ENCODE peak calls at places on chromosomes 2 and 18, in nine cellular contexts. G is uterus, V is body of pancreas, Z is bronchial epithelial cell, Y is upper lobe of left lung, B is tibial artery, S is vagina, H is endothelial cell of umbilical vein, F is ovary. M is an unnamed sample.
A peak's percentile ranks its signal among the peaks of the same experiment; 100 is the strongest.

GRCh38 chr2:165698621-165698946 is 95.5 kb downstream of the GALNT3 start:
- DNase-seq in B (peak; percentile 32), S (no peak), F (peak; percentile 48), V (peak; percentile 37), H (peak; percentile 56), G (no peak), Z (peak; percentile 66), Y (peak; percentile 25), M (no peak)

GRCh38 chr2:28683100-28683706 is 68.4 kb upstream of the PPP1CB start:
- DNase-seq in S (no peak), F (peak; percentile 78), H (peak; percentile 18), G (peak; percentile 81), Z (peak; percentile 47), B (peak; percentile 71), Y (peak; percentile 87), V (peak; percentile 80), M (no peak)

GRCh38 chr2:12514631-12515437 is 201.9 kb upstream of the TRIB2 start:
- DNase-seq in Y (no peak), S (no peak), F (no peak), B (no peak), Z (no peak), G (no peak), H (no peak), V (no peak), M (no peak)

GRCh38 chr2:141341444-141341843 is 789.4 kb downstream of the LRP1B start:
- DNase-seq in Z (peak; percentile 2), Y (no peak), F (no peak), V (no peak), S (no peak), H (peak; percentile 74), G (no peak), B (no peak), M (no peak)

GRCh38 chr2:45152691-45153090 is 143.4 kb upstream of the SIX2 start:
- DNase-seq in V (no peak), Z (no peak), G (no peak), S (no peak), B (no peak), Y (no peak), H (no peak), F (no peak), M (no peak)

GRCh38 chr2:23601301-23601965 is 216.5 kb downstream of the KLHL29 start:
- DNase-seq in V (no peak), Z (no peak), H (no peak), Y (no peak), G (no peak), F (no peak), B (no peak), S (no peak), M (no peak)

GRCh38 chr2:175844169-175844568 is 157.9 kb downstream of the LNPK start:
- DNase-seq in F (no peak), S (no peak), G (no peak), Z (peak; percentile 91), Y (no peak), H (no peak), V (no peak), B (no peak), M (no peak)

GRCh38 chr2:203861197-203861596 is 6.4 kb upstream of the CTLA4 start:
- DNase-seq in Y (no peak), Z (no peak), B (no peak), S (no peak), H (no peak), F (no peak), G (no peak), V (no peak), M (no peak)

GRCh38 chr18:44602380-44602779 is 78.3 kb upstream of the SETBP1 start:
- DNase-seq in F (no peak), G (no peak), V (no peak), Y (no peak), S (no peak), H (no peak), B (no peak), Z (peak; percentile 59), M (no peak)

GRCh38 chr2:3605013-3605961 is 10.4 kb downstream of the COLEC11 start:
- DNase-seq in S (peak; percentile 84), B (no peak), G (no peak), V (peak; percentile 70), F (peak; percentile 29), H (no peak), Y (no peak), Z (no peak), M (no peak)

GRCh38 chr2:201879986-201880385 is 73.6 kb downstream of the CDK15 start:
- DNase-seq in F (no peak), V (no peak), S (no peak), B (no peak), H (no peak), Z (no peak), Y (no peak), G (no peak), M (no peak)

GRCh38 chr2:120883607-120884405 is 148.1 kb downstream of the GLI2 start:
- DNase-seq in V (no peak), B (no peak), Y (no peak), G (no peak), S (no peak), F (no peak), H (no peak), Z (no peak), M (no peak)
- TF ChIP-seq CTCF in V (no peak), B (no peak), Y (no peak), G (no peak), S (no peak), F (no peak), H (no peak), Z (no peak), M (no peak)

GRCh38 chr2:136112949-136113766 is 4.8 kb downstream of the CXCR4 start:
- DNase-seq in H (no peak), G (no peak), B (no peak), S (no peak), Z (no peak), V (no peak), F (no peak), Y (peak; percentile 66), M (no peak)

GRCh38 chr2:136113767-136114070 is 4.2 kb downstream of the CXCR4 start:
- DNase-seq in Y (no peak), G (no peak), H (no peak), F (no peak), V (no peak), Z (no peak), B (no peak), S (no peak), M (no peak)

GRCh38 chr2:136114392-136114791 is 3.6 kb downstream of the CXCR4 start:
- DNase-seq in G (no peak), H (no peak), F (no peak), Y (no peak), V (no peak), B (no peak), Z (no peak), S (no peak), M (no peak)

GRCh38 chr2:136110528-136110927 is 7.4 kb downstream of the CXCR4 start:
- DNase-seq in H (no peak), Y (no peak), S (no peak), V (no peak), F (no peak), B (no peak), G (no peak), Z (no peak), M (no peak)

GRCh38 chr2:136112317-136112891 is 5.5 kb downstream of the CXCR4 start:
- DNase-seq in S (no peak), Y (no peak), B (no peak), Z (no peak), V (no peak), F (no peak), G (no peak), H (no peak), M (no peak)
- H3K36me3 ChIP-seq in S (no peaks in the 10 kb centered on the region), Y (no peaks in the 10 kb centered on the region), B (no peaks in the 10 kb centered on the region), Z (no peaks in the 10 kb centered on the region), V (no peaks in the 10 kb centered on the region), F (no peaks in the 10 kb centered on the region), G (no peaks in the 10 kb centered on the region), H (no peaks in the 10 kb centered on the region), M (no peaks in the 10 kb centered on the region)

DNA sequence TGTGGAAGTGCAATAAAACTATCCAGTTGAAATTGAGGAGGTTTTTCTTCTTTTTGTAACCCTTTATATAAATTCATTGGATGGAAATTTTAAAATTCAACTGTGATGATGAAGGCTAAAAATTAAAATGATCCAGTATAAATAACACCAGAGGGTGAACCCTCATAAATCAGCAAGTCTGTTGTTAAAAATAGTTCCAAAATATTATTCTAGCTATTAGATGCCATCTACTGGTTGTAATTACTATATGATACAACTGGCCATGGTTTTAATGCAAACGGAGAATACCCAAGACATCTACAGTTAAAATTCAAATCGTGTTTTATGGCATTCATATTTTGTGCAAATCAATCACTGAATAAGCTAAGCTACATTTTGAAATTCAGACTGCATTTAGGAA is 53.8 kb downstream of the TMEM200C start:
- DNase-seq in Y (no peak), F (no peak), H (peak; percentile 2), V (no peak), G (no peak), S (no peak), Z (no peak), B (no peak), M (no peak)
- TF ChIP-seq CTCF in Y (no peak), F (no peak), H (no peak), V (peak; percentile 39), G (no peak), S (no peak), Z (no peak), B (no peak), M (no peak)

GRCh38 chr18:76935722-76936337 is 113.5 kb downstream of the ZNF236 start:
- DNase-seq in F (no peak), H (no peak), V (no peak), Y (no peak), S (no peak), B (no peak), Z (no peak), G (no peak), M (no peak)
- H3K36me3 ChIP-seq in F (no peaks in the 10 kb centered on the region), H (no peaks in the 10 kb centered on the region), V (peaks cover 10% of the 10 kb centered on the region), Y (peaks cover 33% of the 10 kb centered on the region), S (no peaks in the 10 kb centered on the region), B (peaks cover 30% of the 10 kb centered on the region), Z (peaks cover 7% of the 10 kb centered on the region), G (no peaks in the 10 kb centered on the region), M (peaks cover 43% of the 10 kb centered on the region)

M was measured in ascending aorta.